ENCODE peak calls at places on chromosomes 11 and 22, in four cellular contexts. O is T-cell, Z is EL, G is NCI-H460. T is an unnamed sample.

GRCh38 chr11:86524603-86525352 is 147.6 kb downstream of the ME3 start:
- DNase-seq in Z (peak; percentile 71), G (peak; percentile 45), O (no peak), T (no peak)

GRCh38 chr11:83220279-83220678 is 26.8 kb downstream of the ANKRD42 start:
- DNase-seq in G (no peak), O (no peak), Z (no peak), T (no peak)

GRCh38 chr22:23685205-23685784 is 5.5 kb upstream of the RGL4 start:
- DNase-seq in G (no peak), O (no peak), Z (peak; percentile 60), T (no peak)

GRCh38 chr22:37862570-37863325 is 13.5 kb downstream of the EIF3L start:
- DNase-seq in Z (no peak), O (no peak), G (no peak), T (no peak)

GRCh38 chr22:17647996-17648395 is 9.4 kb downstream of the BCL2L13 start:
- DNase-seq in O (no peak), G (no peak), Z (no peak), T (no peak)

GRCh38 chr22:17872491-17872890 is 98.2 kb upstream of the BID start:
- DNase-seq in O (no peak), Z (no peak), G (no peak), T (no peak)

GRCh38 chr11:96303067-96303466 is 39.9 kb downstream of the MAML2 start:
- DNase-seq in O (no peak), Z (peak; percentile 79), G (no peak), T (no peak)

GRCh38 chr11:1931326-1931725 is 11.8 kb downstream of the TNNT3 start:
- DNase-seq in O (no peak), G (no peak), Z (no peak), T (peak; percentile 33)